ENCODE peak calls at places on chromosomes 3 and 15, in ten cellular contexts. A, P, Z, K, S, O, I, J, N and M are unnamed samples.

GRCh38 chr3:9994086-9994844 is 7.6 kb upstream of the EMC3 start:
- DNase-seq in A (no peak), P (no peak), Z (no peak), K (no peak), S (no peak), O (no peak), I (no peak), J (no peak), N (no peak), M (no peak)

GRCh38 chr3:165521131-165521871 is 315.9 kb downstream of the BCHE start:
- DNase-seq in A (no peak), P (no peak), Z (no peak), K (no peak), S (no peak), O (no peak), I (no peak), J (no peak), N (no peak), M (no peak)

GRCh38 chr15:63517202-63517601 is 12.8 kb downstream of the USP3 start:
- DNase-seq in A (peak; percentile 44), P (no peak), Z (no peak), K (no peak), S (no peak), O (peak; percentile 9), I (no peak), J (no peak), N (no peak), M (no peak)

GRCh38 chr15:68623301-68623892 is 44.6 kb downstream of the CORO2B start:
- DNase-seq in A (no peak), P (no peak), Z (no peak), K (no peak), S (no peak), O (no peak), I (no peak), J (peak; percentile 70), N (no peak), M (peak; percentile 83)

GRCh38 chr3:59886790-59887189 is 837.0 kb upstream of the CFAP20DC start:
- DNase-seq in A (no peak), P (no peak), Z (no peak), K (no peak), S (no peak), O (no peak), I (no peak), J (no peak), N (no peak), M (no peak)

GRCh38 chr15:65954289-65954741 is 85.0 kb downstream of the RAB11A start:
- DNase-seq in A (peak; percentile 15), P (no peak), Z (no peak), K (no peak), S (no peak), O (peak; percentile 11), I (peak; percentile 44), J (no peak), N (no peak), M (no peak)

GRCh38 chr3:15229262-15229661 is 23.2 kb downstream of the CAPN7 start:
- DNase-seq in A (no peak), P (no peak), Z (no peak), K (no peak), S (no peak), O (no peak), I (no peak), J (no peak), N (no peak), M (no peak)

GRCh38 chr15:50249704-50250103 is 15.8 kb downstream of the HDC start:
- DNase-seq in A (no peak), P (no peak), Z (no peak), K (no peak), S (no peak), O (no peak), I (no peak), J (no peak), N (no peak), M (no peak)

GRCh38 chr3:50632450-50632849 is 15.5 kb downstream of the MAPKAPK3 start:
- DNase-seq in A (no peak), P (no peak), Z (no peak), K (no peak), S (no peak), O (peak; percentile 77), I (no peak), J (no peak), N (no peak), M (no peak)

GRCh38 chr3:60809857-60810256 is 441.4 kb downstream of the FHIT start:
- DNase-seq in A (no peak), P (no peak), Z (no peak), K (no peak), S (no peak), O (peak; percentile 32), I (no peak), J (no peak), N (no peak), M (no peak)

GRCh38 chr3:115980709-115981108 is 357.4 kb downstream of the GAP43 start:
- DNase-seq in A (no peak), P (no peak), Z (no peak), K (no peak), S (no peak), O (no peak), I (no peak), J (no peak), N (no peak), M (no peak)

GRCh38 chr3:54342676-54343075 is 220.3 kb downstream of the CACNA2D3 start:
- DNase-seq in A (peak; percentile 2), P (peak; percentile 64), Z (no peak), K (no peak), S (no peak), O (no peak), I (no peak), J (no peak), N (no peak), M (no peak)

GRCh38 chr3:159852821-159853505 is 135.7 kb upstream of the IL12A start:
- DNase-seq in A (no peak), P (peak; percentile 80), Z (peak; percentile 81), K (no peak), S (no peak), O (no peak), I (no peak), J (peak; percentile 32), N (peak; percentile 23), M (peak; percentile 74)

GRCh38 chr3:52721742-52722033 is 15.8 kb downstream of the SPCS1 start:
- DNase-seq in A (no peak), P (no peak), Z (no peak), K (no peak), S (no peak), O (no peak), I (no peak), J (no peak), N (no peak), M (no peak)

GRCh38 chr3:181623924-181624694 is 87.6 kb upstream of the SOX2 start:
- DNase-seq in A (no peak), P (no peak), Z (no peak), K (no peak), S (no peak), O (no peak), I (no peak), J (no peak), N (no peak), M (no peak)

GRCh38 chr3:13040381-13041074 is 32.7 kb downstream of the IQSEC1 start:
- DNase-seq in A (peak; percentile 57), P (no peak), Z (no peak), K (no peak), S (peak; percentile 36), O (peak; percentile 44), I (peak; percentile 43), J (no peak), N (no peak), M (no peak)

GRCh38 chr15:52318729-52319500 is 23.3 kb upstream of the MYO5C start:
- DNase-seq in A (no peak), P (no peak), Z (peak; percentile 68), K (no peak), S (no peak), O (no peak), I (no peak), J (no peak), N (no peak), M (no peak)

GRCh38 chr3:110576962-110577361 is 494.7 kb upstream of the NECTIN3 start:
- DNase-seq in A (no peak), P (no peak), Z (no peak), K (peak; percentile 81), S (no peak), O (peak; percentile 6), I (no peak), J (no peak), N (no peak), M (no peak)

GRCh38 chr15:56320316-56320715 is 44.9 kb upstream of the TEX9 start:
- DNase-seq in A (no peak), P (no peak), Z (no peak), K (no peak), S (no peak), O (no peak), I (no peak), J (no peak), N (no peak), M (no peak)

GRCh38 chr3:149621218-149622005 is 36.4 kb downstream of the WWTR1 start:
- DNase-seq in A (no peak), P (no peak), Z (no peak), K (peak; percentile 63), S (no peak), O (peak; percentile 80), I (no peak), J (no peak), N (no peak), M (no peak)

GRCh38 chr3:150742679-150743078 is 20.3 kb downstream of the SIAH2 start:
- DNase-seq in A (no peak), P (no peak), Z (no peak), K (no peak), S (no peak), O (no peak), I (no peak), J (no peak), N (no peak), M (no peak)

GRCh38 chr3:61253756-61254155 is 2.5 kb upstream of the FHIT start:
- DNase-seq in A (no peak), P (no peak), Z (no peak), K (no peak), S (no peak), O (no peak), I (no peak), J (no peak), N (no peak), M (no peak)

GRCh38 chr3:152524198-152525140 is 255.7 kb downstream of the MBNL1 start:
- DNase-seq in A (peak; percentile 83), P (no peak), Z (peak; percentile 35), K (peak; percentile 20), S (peak; percentile 38), O (peak; percentile 53), I (peak; percentile 56), J (no peak), N (no peak), M (peak; percentile 50)

GRCh38 chr3:152235709-152236298 is 32.9 kb upstream of the MBNL1 start:
- DNase-seq in A (no peak), P (no peak), Z (no peak), K (no peak), S (no peak), O (no peak), I (no peak), J (no peak), N (no peak), M (no peak)

GRCh38 chr15:37095993-37096877 is 4.1 kb downstream of the MEIS2 start:
- DNase-seq in A (no peak), P (no peak), Z (no peak), K (no peak), S (no peak), O (no peak), I (no peak), J (no peak), N (no peak), M (no peak)

GRCh38 chr3:106135451-106136160 is 266.8 kb upstream of the CBLB start:
- DNase-seq in A (no peak), P (no peak), Z (no peak), K (no peak), S (no peak), O (no peak), I (no peak), J (no peak), N (no peak), M (no peak)

GRCh38 chr3:170043506-170043905 is 5.7 kb downstream of the GPR160 start:
- DNase-seq in A (no peak), P (no peak), Z (no peak), K (no peak), S (no peak), O (peak; percentile 80), I (no peak), J (no peak), N (no peak), M (no peak)

GRCh38 chr3:177777699-177778098 is 580.4 kb upstream of the TBL1XR1 start:
- DNase-seq in A (peak; percentile 68), P (no peak), Z (no peak), K (no peak), S (peak; percentile 52), O (peak; percentile 62), I (peak; percentile 58), J (no peak), N (no peak), M (peak; percentile 49)